ENCODE peak calls at places on chromosomes 13 and 19, in eight cellular contexts. V is non-pigmented ciliary epithelial cell, W is left lung, D is psoas muscle, G is Kasumi-1, O is HT1080, B is astrocyte of the spinal cord, I is cerebellar cortex. X is an unnamed sample.
A peak's percentile ranks its signal among the peaks of the same experiment; 100 is the strongest.

GRCh38 chr19:57570707-57571106 is 8.0 kb downstream of the ZNF416 start:
- DNase-seq in I (no peak), B (no peak), G (no peak), V (no peak), O (no peak), D (no peak), W (no peak), X (no peak)

GRCh38 chr13:48232420-48233096 is 448 bp upstream of the ITM2B start:
- DNase-seq in D (no peak), I (peak; percentile 65), W (no peak), B (peak; percentile 15), G (peak; percentile 30), O (no peak), V (no peak), X (no peak)

GRCh38 chr19:44590245-44591059 is 22.9 kb upstream of the IGSF23 start:
- DNase-seq in W (no peak), D (no peak), I (no peak), B (no peak), O (no peak), V (no peak), G (no peak), X (no peak)

GRCh38 chr13:83752141-83752540 is 130.1 kb downstream of the SLITRK1 start:
- DNase-seq in B (peak; percentile 39), I (no peak), W (no peak), V (peak; percentile 60), O (peak; percentile 65), D (no peak), G (no peak), X (no peak)

GRCh38 chr19:18425515-18426415 is 6.6 kb downstream of the SSBP4 start:
- DNase-seq in B (peak; percentile 53), G (peak; percentile 58), I (peak; percentile 79), O (no peak), D (peak; percentile 73), V (no peak), W (no peak), X (no peak)

GRCh38 chr13:53123536-53123935 is 94.9 kb downstream of the OLFM4 start:
- DNase-seq in B (no peak), W (no peak), O (no peak), G (no peak), V (no peak), D (no peak), I (no peak), X (no peak)

GRCh38 chr19:19275166-19275565 is 2.1 kb upstream of the TM6SF2 start:
- DNase-seq in B (no peak), O (no peak), W (no peak), D (no peak), V (no peak), I (no peak), G (no peak), X (no peak)

GRCh38 chr19:18433039-18433691 is 4.8 kb downstream of the ISYNA1 start:
- DNase-seq in G (no peak), W (no peak), D (no peak), B (no peak), I (peak; percentile 40), O (no peak), V (no peak), X (no peak)

GRCh38 chr13:79560954-79561353 is 80.0 kb downstream of the NDFIP2 start:
- DNase-seq in W (no peak), D (no peak), G (no peak), O (no peak), B (no peak), I (no peak), V (no peak), X (no peak)

GRCh38 chr13:104816716-104817115 is 1718.7 kb downstream of the EFNB2 start:
- DNase-seq in B (no peak), O (no peak), V (no peak), G (no peak), W (no peak), D (no peak), I (peak; percentile 47), X (no peak)

X was measured in GM04504.